ENCODE peak calls at places on chromosomes 7 and 10, in five cellular contexts. Q is stomach, V is heart right ventricle, E is lower leg skin, G is BJ. P is an unnamed sample.

GRCh38 chr7:12389089-12389700 is 14.5 kb downstream of the VWDE start:
- DNase-seq in Q (peak; percentile 32), V (no peak), E (no peak), G (peak; percentile 5), P (peak; percentile 5)

GRCh38 chr10:87931836-87932230 is 68.4 kb downstream of the PTEN start:
- DNase-seq in Q (no peak), V (no peak), E (no peak), G (no peak), P (no peak)

GRCh38 chr10:118870467-118871243 is 115.9 kb upstream of the CACUL1 start:
- DNase-seq in Q (no peak), V (no peak), E (peak; percentile 39), G (peak; percentile 10), P (no peak)

GRCh38 chr7:117088623-117089199 is 135.4 kb downstream of the ST7 start:
- DNase-seq in Q (no peak), V (no peak), E (no peak), G (no peak), P (no peak)

GRCh38 chr10:99681553-99681952 is 22.2 kb downstream of the ENTPD7 start:
- DNase-seq in Q (no peak), V (no peak), E (peak; percentile 41), G (no peak), P (no peak)

GRCh38 chr7:23003505-23004246 is 10.3 kb downstream of the HYCC1 start:
- DNase-seq in Q (no peak), V (no peak), E (no peak), G (no peak), P (no peak)

GRCh38 chr7:47474937-47475879 is 106.7 kb downstream of the TNS3 start:
- DNase-seq in Q (peak; percentile 94), V (peak; percentile 81), E (peak; percentile 87), G (peak; percentile 78), P (no peak)

GRCh38 chr10:103918053-103918846 is at the start of gene STN1:
- DNase-seq in Q (peak; percentile 97), V (peak; percentile 99), E (peak; percentile 94), G (peak; percentile 68), P (peak; percentile 94)

GRCh38 chr10:101725296-101725695 is 30.3 kb upstream of the FBXW4 start:
- DNase-seq in Q (no peak), V (no peak), E (no peak), G (no peak), P (no peak)

GRCh38 chr7:155729847-155730246 is 82.4 kb downstream of the SHH start:
- DNase-seq in Q (no peak), V (no peak), E (no peak), G (peak; percentile 4), P (no peak)

GRCh38 chr10:46552526-46553237 is 3.8 kb downstream of the GPRIN2 start:
- DNase-seq in Q (peak; percentile 24), V (no peak), E (no peak), G (no peak), P (no peak)

GRCh38 chr7:150799741-150800575 is at the start of gene TMEM176B:
- DNase-seq in Q (no peak), V (peak; percentile 72), E (no peak), G (no peak), P (no peak)

GRCh38 chr7:104929921-104930320 is 84.1 kb upstream of the KMT2E start:
- DNase-seq in Q (no peak), V (no peak), E (no peak), G (no peak), P (no peak)

GRCh38 chr7:111729483-111729882 is 167.2 kb upstream of the IMMP2L start:
- DNase-seq in Q (no peak), V (no peak), E (no peak), G (no peak), P (no peak)

GRCh38 chr10:71963756-71964668 is at the start of gene CHST3:
- DNase-seq in Q (peak; percentile 69), V (peak; percentile 88), E (no peak), G (no peak), P (no peak)

GRCh38 chr10:4121531-4122380 is 336.7 kb upstream of the KLF6 start:
- DNase-seq in Q (peak; percentile 36), V (peak; percentile 15), E (no peak), G (no peak), P (no peak)

GRCh38 chr10:11610151-11610854 is 1.1 kb downstream of the USP6NL start:
- DNase-seq in Q (no peak), V (no peak), E (no peak), G (no peak), P (no peak)

GRCh38 chr10:80357804-80358125 is 1.2 kb downstream of the DYDC2 start:
- DNase-seq in Q (no peak), V (no peak), E (no peak), G (no peak), P (no peak)
- H3K4me3 ChIP-seq in Q (no peak overlapping the region), V (no peak overlapping the region), E (no peak overlapping the region), G (no peak overlapping the region), P (no peak overlapping the region)

GRCh38 chr10:24466616-24466949 is 257.1 kb downstream of the ARHGAP21 start:
- DNase-seq in Q (no peak), V (no peak), E (no peak), G (no peak), P (no peak)
- H3K4me3 ChIP-seq in Q (peak overlapping the region; percentile 35), V (no peak overlapping the region), E (no peak overlapping the region), G (peak overlapping the region; percentile 0), P (no peak overlapping the region)

GRCh38 chr10:130300608-130301025 is 164.4 kb downstream of the GLRX3 start:
- DNase-seq in Q (no peak), V (peak; percentile 61), E (no peak), G (no peak), P (peak; percentile 3)

DNA sequence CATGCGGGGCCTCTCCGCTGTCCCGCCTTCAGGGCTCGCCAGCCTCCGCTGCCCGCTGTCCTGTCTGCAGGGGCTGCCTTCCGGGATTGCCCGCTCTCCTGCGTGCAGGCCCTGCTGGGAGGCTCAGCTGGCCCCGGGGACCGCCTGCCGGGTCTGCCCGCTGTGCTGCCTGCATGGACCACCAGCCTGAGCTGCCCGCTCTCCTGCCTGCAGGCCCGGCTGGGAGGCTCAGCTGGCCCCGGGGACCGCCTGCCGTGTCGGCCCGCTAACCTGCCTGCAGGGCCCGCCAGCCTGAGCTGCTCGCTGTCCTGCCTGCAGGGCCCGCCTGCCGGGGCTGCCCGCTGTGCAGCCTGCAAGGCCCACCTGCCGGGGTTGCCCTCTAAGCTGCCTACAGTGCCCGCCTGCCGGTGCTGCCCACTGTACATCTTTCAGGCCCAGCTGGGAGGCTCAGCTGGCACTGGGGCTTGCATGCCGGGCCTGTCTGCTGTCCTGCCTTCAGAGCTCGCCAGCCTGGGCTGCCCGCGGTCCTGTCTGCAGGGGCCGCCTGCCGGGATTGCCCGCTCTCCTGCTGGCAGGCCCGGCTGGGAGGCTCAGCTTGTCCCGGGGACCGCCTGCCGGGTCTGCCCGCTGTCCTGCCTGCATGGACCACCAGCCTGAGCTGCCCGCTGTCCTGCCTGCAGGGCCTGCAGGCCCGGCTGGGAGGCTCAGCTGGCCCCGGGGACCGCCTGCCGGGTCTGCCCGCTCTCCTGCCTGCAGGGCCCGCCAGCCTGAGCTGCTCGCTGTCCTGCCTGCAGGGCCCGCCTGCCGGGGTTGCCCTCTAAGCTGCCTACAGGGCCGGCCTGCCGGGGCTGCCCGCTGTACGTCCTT is 165.1 kb downstream of the GLRX3 start:
- DNase-seq in Q (no peak), V (peak; percentile 82), E (no peak), G (no peak), P (peak; percentile 18)
- H3K4me3 ChIP-seq in Q (peak overlapping the region; percentile 49), V (peak overlapping the region; percentile 57), E (no peak overlapping the region), G (no peak overlapping the region), P (peak overlapping the region; percentile 36)

GRCh38 chr7:13907824-13908223 is 81.6 kb downstream of the ETV1 start:
- DNase-seq in Q (no peak), V (no peak), E (no peak), G (no peak), P (no peak)
- H3K4me3 ChIP-seq in Q (no peak overlapping the region), V (no peak overlapping the region), E (no peak overlapping the region), G (no peak overlapping the region), P (no peak overlapping the region)

DNA sequence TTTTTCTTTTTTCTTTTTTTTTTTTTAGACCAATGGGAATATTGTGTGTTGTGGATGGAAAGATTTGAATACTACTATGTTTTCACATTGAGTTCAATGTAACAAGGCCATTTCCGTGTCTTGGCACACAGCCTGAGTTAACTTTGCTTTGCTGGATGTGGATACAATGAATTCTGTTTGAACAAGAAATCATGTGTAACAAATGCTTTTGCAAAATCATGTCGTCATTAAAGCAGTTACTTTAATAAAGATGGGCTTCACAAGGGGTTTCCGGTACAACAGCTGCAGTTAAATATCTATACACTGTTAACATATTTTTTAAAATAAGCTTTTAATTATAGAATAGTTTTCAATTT is 13.5 kb upstream of the ENTPD1 start:
- DNase-seq in Q (peak; percentile 88), V (no peak), E (no peak), G (no peak), P (no peak)
- H3K4me3 ChIP-seq in Q (no peak overlapping the region), V (no peak overlapping the region), E (no peak overlapping the region), G (no peak overlapping the region), P (no peak overlapping the region)

GRCh38 chr10:73358331-73359279 is at the start of gene CFAP70:
- DNase-seq in Q (peak; percentile 93), V (peak; percentile 90), E (peak; percentile 91), G (peak; percentile 77), P (peak; percentile 83)
- H3K4me3 ChIP-seq in Q (peak within 1 kb of the TSS; percentile 77), V (peak within 1 kb of the TSS; percentile 70), E (peak within 1 kb of the TSS; percentile 57), G (peak within 1 kb of the TSS; percentile 71), P (peak within 1 kb of the TSS; percentile 60)

DNA sequence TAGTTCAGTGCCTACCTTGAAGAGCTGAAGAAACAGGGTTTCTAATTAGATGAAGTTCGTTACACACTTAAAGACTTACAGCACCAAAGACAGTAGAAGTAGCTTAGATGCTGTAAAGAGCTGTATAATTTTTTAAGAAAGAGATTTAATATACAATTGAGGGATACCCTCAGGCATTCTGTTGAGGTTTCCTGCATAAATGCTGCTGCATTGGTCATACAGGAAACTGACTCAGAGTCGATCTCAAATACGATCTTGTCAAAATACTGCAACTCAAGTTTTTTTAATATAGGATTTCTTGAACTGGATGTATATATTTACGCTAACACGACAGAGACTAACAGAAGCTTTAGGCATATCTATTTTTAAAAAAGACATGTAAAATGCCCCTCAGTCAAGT is 2.5 kb upstream of the ARID5B start:
- DNase-seq in Q (no peak), V (no peak), E (no peak), G (no peak), P (no peak)
- H3K4me3 ChIP-seq in Q (no peak overlapping the region), V (peak overlapping the region; percentile 84), E (no peak overlapping the region), G (no peak overlapping the region), P (peak overlapping the region; percentile 75)